ENCODE peak calls at places on chromosome 3, in ten cellular contexts. W, H, R, G, C, V, F, P, O and N are unnamed samples.

GRCh38 chr3:29772436-29772835 is 491.6 kb downstream of the RBMS3 start:
- DNase-seq in W (no peak), H (no peak), R (no peak), G (no peak), C (no peak), V (no peak), F (no peak), P (no peak), O (no peak), N (no peak)

GRCh38 chr3:30835667-30836066 is 58.8 kb downstream of the GADL1 start:
- DNase-seq in W (no peak), H (no peak), R (no peak), G (no peak), C (no peak), V (no peak), F (no peak), P (no peak), O (no peak), N (no peak)

GRCh38 chr3:58487140-58487886 is 4.6 kb upstream of the KCTD6 start:
- DNase-seq in W (peak), H (no peak), R (peak), G (no peak), C (peak), V (no peak), F (peak), P (no peak), O (peak), N (no peak)

GRCh38 chr3:11037241-11037873 is 44.8 kb downstream of the SLC6A1 start:
- DNase-seq in W (no peak), H (no peak), R (no peak), G (no peak), C (peak), V (no peak), F (no peak), P (no peak), O (no peak), N (no peak)

GRCh38 chr3:13676618-13677017 is 127.7 kb downstream of the FBLN2 start:
- DNase-seq in W (no peak), H (no peak), R (no peak), G (no peak), C (no peak), V (no peak), F (no peak), P (no peak), O (no peak), N (no peak)

GRCh38 chr3:2614578-2614977 is 495.6 kb downstream of the IL5RA start:
- DNase-seq in W (no peak), H (no peak), R (no peak), G (no peak), C (no peak), V (no peak), F (no peak), P (no peak), O (no peak), N (no peak)

GRCh38 chr3:73661262-73661661 is 36.5 kb upstream of the PDZRN3 start:
- DNase-seq in W (no peak), H (no peak), R (no peak), G (no peak), C (no peak), V (no peak), F (peak), P (no peak), O (peak), N (peak)

GRCh38 chr3:39469258-39469657 is 1.8 kb downstream of the MOBP start:
- DNase-seq in W (no peak), H (no peak), R (no peak), G (no peak), C (no peak), V (no peak), F (no peak), P (no peak), O (no peak), N (no peak)

GRCh38 chr3:51304230-51304629 is 80.9 kb upstream of the MANF start:
- DNase-seq in W (no peak), H (peak), R (no peak), G (no peak), C (no peak), V (no peak), F (no peak), P (no peak), O (no peak), N (no peak)

GRCh38 chr3:123329636-123330340 is 119.1 kb downstream of the ADCY5 start:
- DNase-seq in W (no peak), H (no peak), R (peak), G (no peak), C (peak), V (no peak), F (no peak), P (no peak), O (no peak), N (no peak)

GRCh38 chr3:11452988-11453847 is 181.0 kb downstream of the ATG7 start:
- DNase-seq in W (peak), H (no peak), R (no peak), G (no peak), C (no peak), V (no peak), F (peak), P (no peak), O (peak), N (no peak)

GRCh38 chr3:190018460-190018859 is 102.2 kb downstream of the P3H2 start:
- DNase-seq in W (no peak), H (no peak), R (no peak), G (no peak), C (no peak), V (no peak), F (no peak), P (no peak), O (no peak), N (no peak)

GRCh38 chr3:190019020-190019419 is 101.7 kb downstream of the P3H2 start:
- DNase-seq in W (no peak), H (no peak), R (no peak), G (no peak), C (no peak), V (no peak), F (no peak), P (no peak), O (no peak), N (no peak)

GRCh38 chr3:190017575-190018288 is 103.0 kb downstream of the P3H2 start:
- DNase-seq in W (peak), H (peak), R (no peak), G (no peak), C (peak), V (no peak), F (peak), P (no peak), O (peak), N (peak)

GRCh38 chr3:190016966-190017365 is 103.7 kb downstream of the P3H2 start:
- DNase-seq in W (no peak), H (no peak), R (no peak), G (no peak), C (no peak), V (no peak), F (no peak), P (no peak), O (no peak), N (no peak)

DNA sequence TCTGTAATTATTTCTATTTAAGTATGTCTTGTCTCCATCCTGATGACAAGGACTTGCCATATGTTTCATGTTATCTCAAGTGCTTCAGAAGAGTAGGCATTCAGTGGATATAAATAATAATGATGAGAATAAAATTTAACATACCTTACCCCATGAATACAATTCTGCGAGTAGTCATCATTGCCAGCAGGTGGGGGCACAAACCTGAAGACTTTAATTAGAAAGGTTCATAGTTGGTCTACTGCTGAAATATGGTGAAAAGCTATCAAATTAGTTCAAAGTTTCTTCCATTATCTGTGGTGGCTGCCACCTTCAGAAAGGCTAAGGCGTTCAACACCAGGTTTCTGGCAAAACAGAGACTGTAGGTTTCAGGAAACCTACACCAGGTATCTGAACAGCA is 100.9 kb downstream of the P3H2 start:
- DNase-seq in W (no peak), H (no peak), R (no peak), G (no peak), C (no peak), V (no peak), F (no peak), P (no peak), O (no peak), N (no peak)
- TF ChIP-seq CTCF in W (no peak), H (no peak), R (no peak), G (no peak), C (no peak), V (no peak), F (no peak), P (no peak), O (no peak), N (no peak)

DNA sequence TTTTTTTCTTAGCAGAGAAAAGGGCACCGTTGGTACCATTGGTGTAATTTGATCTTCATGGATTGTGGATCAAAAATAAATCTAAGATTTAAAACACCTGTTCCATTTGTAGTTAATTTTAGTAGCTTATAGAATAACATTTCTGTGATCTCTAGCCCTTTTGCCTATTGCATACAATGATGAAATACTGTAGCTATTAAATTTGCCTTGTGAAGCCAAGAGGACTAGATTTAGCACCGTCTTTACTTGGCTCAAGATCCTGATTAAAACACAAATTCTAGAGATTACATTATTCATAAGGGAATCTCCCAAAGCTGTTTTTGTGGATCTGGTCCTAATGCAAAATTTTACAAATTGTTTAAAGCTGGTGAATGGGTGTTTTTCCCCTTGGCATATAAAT is 8.2 kb downstream of the TBC1D23 start:
- DNase-seq in W (no peak), H (no peak), R (no peak), G (no peak), C (no peak), V (no peak), F (peak), P (no peak), O (peak), N (no peak)
- H3K4me3 ChIP-seq in W (no peak), H (no peak), R (no peak), G (no peak), C (no peak), V (peak), F (no peak), P (no peak), O (no peak), N (no peak)

GRCh38 chr3:16056210-16056607 is 118.3 kb upstream of the GALNT15 start:
- DNase-seq in W (no peak), H (no peak), R (no peak), G (no peak), C (no peak), V (peak), F (no peak), P (peak), O (peak), N (no peak)
- H3K27ac ChIP-seq in W (peak), H (no peak), R (no peak), G (no peak), C (peak), V (peak), F (no peak), P (no peak), O (no peak), N (no peak)

GRCh38 chr3:53941945-53942344 is 50.3 kb upstream of the SELENOK start:
- DNase-seq in W (no peak), H (peak), R (no peak), G (no peak), C (no peak), V (no peak), F (no peak), P (no peak), O (peak), N (no peak)
- TF ChIP-seq CTCF in W (no peak), H (peak), R (no peak), G (no peak), C (no peak), V (no peak), F (no peak), P (no peak), O (peak), N (no peak)

GRCh38 chr3:129613205-129613740 is 6.8 kb upstream of the PLXND1 start:
- DNase-seq in W (no peak), H (no peak), R (no peak), G (no peak), C (no peak), V (peak), F (no peak), P (no peak), O (no peak), N (no peak)
- H3K4me3 ChIP-seq in W (no peak), H (no peak), R (no peak), G (no peak), C (no peak), V (no peak), F (no peak), P (no peak), O (no peak), N (no peak)

DNA sequence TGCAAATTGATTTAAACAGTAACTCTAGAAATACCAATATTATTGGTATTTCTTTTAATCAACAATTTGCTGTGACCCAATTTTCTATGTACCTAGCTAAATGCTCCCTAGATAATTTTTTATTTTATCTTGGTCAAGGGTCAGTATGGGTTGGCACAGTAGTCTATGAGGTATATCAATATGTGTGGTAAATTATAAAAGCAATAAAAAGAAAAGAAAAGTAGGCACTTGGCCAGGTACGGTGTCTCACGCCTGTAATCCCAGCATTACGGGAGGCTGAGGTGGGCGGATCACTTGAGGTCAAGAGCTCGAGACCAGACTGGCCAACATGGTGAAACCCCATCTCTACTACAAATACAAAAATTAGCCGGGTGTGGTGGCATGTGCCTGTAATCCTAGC is 34.0 kb upstream of the STIMATE start:
- DNase-seq in W (no peak), H (no peak), R (no peak), G (no peak), C (no peak), V (no peak), F (no peak), P (no peak), O (no peak), N (no peak)
- H3K27ac ChIP-seq in W (no peak), H (no peak), R (no peak), G (no peak), C (no peak), V (no peak), F (no peak), P (no peak), O (no peak), N (no peak)

GRCh38 chr3:194204036-194204792 is 68.3 kb downstream of the HES1 start:
- DNase-seq in W (no peak), H (peak), R (peak), G (peak), C (no peak), V (no peak), F (no peak), P (no peak), O (no peak), N (no peak)
- TF ChIP-seq CTCF in W (no peak), H (peak), R (no peak), G (no peak), C (no peak), V (no peak), F (no peak), P (no peak), O (no peak), N (no peak)

GRCh38 chr3:172065534-172065933 is 26.2 kb downstream of the FNDC3B start:
- DNase-seq in W (no peak), H (no peak), R (no peak), G (no peak), C (peak), V (no peak), F (peak), P (no peak), O (peak), N (peak)
- H3K4me3 ChIP-seq in W (no peak), H (no peak), R (no peak), G (no peak), C (no peak), V (no peak), F (no peak), P (no peak), O (no peak), N (no peak)

GRCh38 chr3:112640864-112641751 is at the start of gene CCDC80:
- DNase-seq in W (no peak), H (peak), R (no peak), G (no peak), C (no peak), V (no peak), F (peak), P (peak), O (peak), N (peak)
- H3K27ac ChIP-seq in W (peak), H (peak), R (no peak), G (no peak), C (peak), V (peak), F (peak), P (peak), O (peak), N (peak)